ENCODE peak calls at places on chromosome 17, in six cellular contexts. X, O, C, D, Z and B are unnamed samples.

GRCh38 chr17:68621065-68621464 is 19.9 kb upstream of the FAM20A start:
- DNase-seq in O (no peak), D (no peak), X (no peak), Z (no peak), C (no peak), B (no peak)

GRCh38 chr17:40025991-40026815 is 11.0 kb downstream of the CSF3 start:
- DNase-seq in Z (no peak), O (no peak), C (no peak), D (no peak), X (no peak), B (no peak)

GRCh38 chr17:19405114-19405513 is 5.9 kb upstream of the RNF112 start:
- DNase-seq in Z (no peak), D (no peak), C (no peak), O (no peak), X (no peak), B (no peak)

GRCh38 chr17:46901291-46901690 is 21.7 kb upstream of the GOSR2 start:
- DNase-seq in X (no peak), O (no peak), D (no peak), Z (no peak), C (no peak), B (no peak)

GRCh38 chr17:9050801-9051401 is 29.6 kb downstream of the NTN1 start:
- DNase-seq in X (no peak), Z (no peak), O (peak), C (no peak), D (no peak), B (peak)

GRCh38 chr17:2405247-2405926 is 4.5 kb upstream of the MNT start:
- DNase-seq in D (no peak), X (no peak), Z (no peak), C (no peak), O (no peak), B (no peak)

GRCh38 chr17:18033442-18034099 is 5.4 kb downstream of the ATPAF2 start:
- DNase-seq in O (peak), C (peak), Z (peak), X (peak), D (peak), B (peak)

GRCh38 chr17:29112780-29113295 is 67.4 kb downstream of the MYO18A start:
- DNase-seq in Z (no peak), O (no peak), C (no peak), D (no peak), X (no peak), B (no peak)

GRCh38 chr17:31564883-31565297 is 173.4 kb downstream of the RAB11FIP4 start:
- DNase-seq in C (peak), D (no peak), X (no peak), Z (no peak), O (no peak), B (no peak)

GRCh38 chr17:2213291-2213960 is 90.2 kb downstream of the SMG6 start:
- DNase-seq in C (no peak), Z (no peak), D (no peak), X (no peak), O (no peak), B (no peak)

GRCh38 chr17:66978514-66979061 is 14.1 kb downstream of the CACNG4 start:
- DNase-seq in D (no peak), X (no peak), C (peak), Z (peak), O (no peak), B (no peak)

GRCh38 chr17:66976379-66976663 is 11.8 kb downstream of the CACNG4 start:
- DNase-seq in D (no peak), C (no peak), O (no peak), X (no peak), Z (no peak), B (no peak)

GRCh38 chr17:66975188-66975587 is 10.7 kb downstream of the CACNG4 start:
- DNase-seq in C (no peak), X (no peak), Z (no peak), O (no peak), D (no peak), B (no peak)

GRCh38 chr17:66976781-66977201 is 12.3 kb downstream of the CACNG4 start:
- DNase-seq in C (peak), X (no peak), D (no peak), Z (no peak), O (no peak), B (no peak)

GRCh38 chr17:66975614-66976378 is 11.3 kb downstream of the CACNG4 start:
- DNase-seq in C (no peak), Z (peak), O (no peak), D (peak), X (no peak), B (peak)
- TF ChIP-seq CHD2 in C (no peak), Z (no peak), O (no peak), D (no peak), X (no peak), B (no peak)

GRCh38 chr17:81423698-81424071 is 28.4 kb downstream of the BAHCC1 start:
- DNase-seq in D (no peak), O (no peak), C (no peak), X (no peak), Z (no peak), B (no peak)
- H3K4me2 ChIP-seq in D (peak), O (no peak), C (peak), X (no peak), Z (no peak), B (peak)

GRCh38 chr17:37829446-37830142 is 84.7 kb upstream of the HNF1B start:
- DNase-seq in X (peak), D (no peak), O (no peak), C (no peak), Z (no peak), B (no peak)
- TF ChIP-seq CHD2 in X (no peak), D (no peak), O (no peak), C (no peak), Z (no peak), B (no peak)

GRCh38 chr17:80621335-80622169 is 76.9 kb downstream of the RPTOR start:
- DNase-seq in Z (no peak), X (no peak), O (no peak), C (no peak), D (no peak), B (no peak)
- H3K4me2 ChIP-seq in Z (no peak), X (no peak), O (no peak), C (no peak), D (no peak), B (no peak)

GRCh38 chr17:65586899-65587298 is 25.5 kb upstream of the AXIN2 start:
- DNase-seq in X (no peak), D (no peak), O (no peak), Z (no peak), C (no peak), B (no peak)

GRCh38 chr17:65588194-65588808 is 26.9 kb upstream of the AXIN2 start:
- DNase-seq in X (no peak), Z (no peak), D (peak), O (no peak), C (no peak), B (peak)

GRCh38 chr17:65587602-65588193 is 26.2 kb upstream of the AXIN2 start:
- DNase-seq in C (no peak), Z (no peak), D (no peak), O (no peak), X (no peak), B (no peak)

GRCh38 chr17:65583921-65584603 is 22.6 kb upstream of the AXIN2 start:
- DNase-seq in Z (no peak), D (peak), C (peak), X (no peak), O (no peak), B (no peak)

DNA sequence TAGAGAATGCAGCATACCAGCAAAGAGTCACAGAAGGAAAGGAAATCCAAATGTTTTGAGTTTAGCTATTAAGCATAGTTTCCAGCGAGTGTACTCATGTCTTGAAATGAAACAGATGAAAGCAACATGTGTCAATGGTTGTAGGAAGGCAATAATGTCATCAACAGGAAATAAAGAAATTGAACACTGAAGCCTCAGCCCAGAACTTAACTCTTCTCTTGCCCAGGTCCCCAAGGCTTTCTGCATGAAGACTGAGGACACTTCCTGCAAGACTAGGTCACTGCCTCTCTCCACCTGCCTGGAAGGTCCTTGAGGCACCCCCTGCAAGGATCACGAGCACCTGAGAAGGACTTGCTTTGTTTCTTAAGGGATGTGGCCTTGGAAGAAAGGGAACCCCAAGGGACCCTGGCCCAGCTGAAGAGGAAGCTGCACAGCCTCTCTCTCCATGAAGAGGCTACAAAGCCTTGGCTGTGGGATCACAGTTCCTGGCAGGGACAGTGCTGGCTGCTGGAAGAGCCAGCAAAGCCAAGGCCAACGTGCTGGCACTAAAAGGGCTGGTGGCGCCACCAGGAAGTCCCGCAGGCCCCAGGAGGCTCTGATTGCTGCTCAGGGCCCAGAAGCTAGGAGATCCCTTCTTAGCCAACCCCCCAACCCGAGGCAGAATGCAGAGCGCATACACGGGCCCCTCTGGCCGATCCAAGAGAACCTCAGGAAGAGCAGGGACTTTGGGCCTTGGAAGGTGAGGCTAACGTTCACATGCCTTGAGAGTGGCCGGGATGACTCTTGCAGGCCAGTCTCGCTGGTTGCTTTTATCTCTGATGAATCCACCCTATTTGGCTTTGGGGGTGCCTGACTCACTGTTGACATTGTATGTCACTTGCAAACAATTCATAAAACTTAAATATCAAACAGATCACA is 23.4 kb upstream of the AXIN2 start:
- DNase-seq in X (no peak), C (no peak), Z (no peak), D (peak), O (no peak), B (peak)
- TF ChIP-seq CHD2 in X (no peak), C (no peak), Z (no peak), D (no peak), O (no peak), B (no peak)

GRCh38 chr17:73754886-73755285 is 110.6 kb upstream of the SDK2 start:
- DNase-seq in C (no peak), Z (no peak), X (no peak), O (no peak), D (no peak), B (no peak)

GRCh38 chr17:73759324-73760185 is 115.3 kb upstream of the SDK2 start:
- DNase-seq in Z (no peak), C (peak), O (no peak), X (no peak), D (no peak), B (no peak)

GRCh38 chr17:73760186-73760758 is 116.0 kb upstream of the SDK2 start:
- DNase-seq in Z (peak), D (no peak), X (no peak), C (no peak), O (no peak), B (no peak)

GRCh38 chr17:73758245-73758644 is 114.0 kb upstream of the SDK2 start:
- DNase-seq in O (no peak), D (no peak), Z (no peak), X (no peak), C (peak), B (no peak)

DNA sequence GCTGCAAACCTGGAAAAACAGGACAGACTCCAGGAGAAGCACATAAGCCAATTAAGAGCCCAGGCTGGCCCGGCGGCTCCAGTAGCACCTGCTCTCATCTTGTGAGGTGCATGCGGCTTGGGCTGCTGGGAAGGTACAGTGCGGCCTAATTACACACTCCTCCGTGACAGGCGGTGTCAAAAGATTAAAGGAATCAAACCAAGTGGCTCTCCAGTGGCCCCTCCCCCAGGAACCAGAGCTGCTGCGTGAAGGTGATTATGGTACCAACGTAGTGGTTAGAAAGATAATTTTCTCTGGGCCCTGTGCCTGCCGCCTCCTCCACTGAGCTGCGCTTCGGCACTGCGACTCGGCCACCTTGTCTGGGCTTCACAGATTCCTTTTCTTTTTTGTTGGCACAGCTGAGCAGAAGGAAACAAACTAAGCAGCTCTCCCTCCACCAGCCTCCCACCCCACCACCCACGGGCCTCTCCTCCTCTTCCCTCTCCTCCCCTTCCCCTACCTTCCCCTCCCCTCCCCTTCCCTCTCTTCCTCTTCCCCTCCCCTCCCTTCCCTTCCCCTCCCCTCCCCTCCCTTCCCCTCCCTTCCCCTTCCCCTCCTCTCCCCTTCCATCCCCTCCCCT is 113.2 kb upstream of the SDK2 start:
- DNase-seq in Z (peak), C (no peak), D (no peak), O (no peak), X (no peak), B (no peak)
- H3K4me2 ChIP-seq in Z (no peak), C (no peak), D (no peak), O (no peak), X (no peak), B (no peak)